ENCODE peak calls at places on chromosomes 12 and 14, in eight cellular contexts. I is cardiac muscle cell, G is HFF-Myc, P is ureter, E is KBM-7, J is epithelial cell of proximal tubule, B is HS-5, Q is NCI-H187. F is an unnamed sample.
A peak's percentile ranks its signal among the peaks of the same experiment; 100 is the strongest.

GRCh38 chr12:53975019-53975815 is 463 bp upstream of the HOTAIR start:
- DNase-seq in I (no peak), G (no peak), P (no peak), E (no peak), J (no peak), B (no peak), Q (no peak), F (no peak)

GRCh38 chr12:27179399-27180214 is 64.5 kb upstream of the STK38L start:
- DNase-seq in I (no peak), G (peak; percentile 90), P (no peak), E (peak; percentile 74), J (peak; percentile 78), B (peak; percentile 79), Q (no peak), F (no peak)

GRCh38 chr14:75911883-75912282 is 69.9 kb downstream of the TGFB3 start:
- DNase-seq in I (peak; percentile 79), G (no peak), P (no peak), E (no peak), J (no peak), B (no peak), Q (no peak), F (no peak)

GRCh38 chr12:51915951-51916350 is 8.6 kb downstream of the ACVRL1 start:
- DNase-seq in I (no peak), G (no peak), P (no peak), E (no peak), J (no peak), B (no peak), Q (no peak), F (no peak)

GRCh38 chr14:49858383-49858782 is 5.8 kb upstream of the NEMF start:
- DNase-seq in I (no peak), G (no peak), P (no peak), E (no peak), J (no peak), B (no peak), Q (no peak), F (no peak)

GRCh38 chr14:106556665-106557289 is 1030.4 kb downstream of the TMEM121 start:
- DNase-seq in I (no peak), G (no peak), P (no peak), E (peak; percentile 61), J (no peak), B (no peak), Q (peak; percentile 60), F (peak; percentile 87)

GRCh38 chr14:73467800-73468199 is 9.5 kb upstream of the NUMB start:
- DNase-seq in I (no peak), G (no peak), P (no peak), E (no peak), J (no peak), B (no peak), Q (no peak), F (peak; percentile 0)

GRCh38 chr12:89574736-89575208 is 48.9 kb upstream of the POC1B start:
- DNase-seq in I (peak; percentile 23), G (peak; percentile 82), P (no peak), E (peak; percentile 73), J (peak; percentile 12), B (peak; percentile 49), Q (no peak), F (peak; percentile 16)

GRCh38 chr14:31886161-31886835 is 190.8 kb upstream of the ARHGAP5 start:
- DNase-seq in I (no peak), G (no peak), P (no peak), E (no peak), J (no peak), B (no peak), Q (no peak), F (no peak)

GRCh38 chr12:40152783-40153383 is 47.0 kb upstream of the SLC2A13 start:
- DNase-seq in I (peak; percentile 52), G (peak; percentile 15), P (peak; percentile 46), E (peak; percentile 70), J (no peak), B (no peak), Q (peak; percentile 24), F (peak; percentile 74)

GRCh38 chr14:61467281-61467680 is 145.9 kb downstream of the PRKCH start:
- DNase-seq in I (no peak), G (no peak), P (no peak), E (no peak), J (no peak), B (no peak), Q (no peak), F (no peak)

GRCh38 chr12:19230896-19231295 is 101.4 kb downstream of the PLEKHA5 start:
- DNase-seq in I (no peak), G (no peak), P (no peak), E (no peak), J (no peak), B (no peak), Q (no peak), F (no peak)

GRCh38 chr12:48349471-48349870 is 1.2 kb downstream of the ZNF641 start:
- DNase-seq in I (no peak), G (no peak), P (no peak), E (no peak), J (no peak), B (no peak), Q (no peak), F (peak; percentile 50)

GRCh38 chr12:45730842-45731336 is 1.4 kb downstream of the ARID2 start:
- DNase-seq in I (peak; percentile 47), G (no peak), P (no peak), E (no peak), J (no peak), B (peak; percentile 16), Q (no peak), F (no peak)

GRCh38 chr14:68286667-68287066 is 467.1 kb downstream of the RAD51B start:
- DNase-seq in I (no peak), G (no peak), P (no peak), E (no peak), J (peak; percentile 81), B (no peak), Q (no peak), F (no peak)

GRCh38 chr12:122348505-122348904 is 74.0 kb downstream of the CLIP1 start:
- DNase-seq in I (no peak), G (no peak), P (no peak), E (no peak), J (no peak), B (no peak), Q (no peak), F (no peak)

GRCh38 chr12:108175310-108175709 is 46.2 kb downstream of the WSCD2 start:
- DNase-seq in I (no peak), G (no peak), P (no peak), E (no peak), J (no peak), B (no peak), Q (peak; percentile 51), F (no peak)

F was measured in testis.